ENCODE peak calls at places on chromosomes 11 and 22, in five cellular contexts. G is non-pigmented ciliary epithelial cell, J is ovary, T is iris pigment epithelial cell, M is GM19239. Q is an unnamed sample.

GRCh38 chr11:66818231-66818955 is 24.8 kb upstream of the RCE1 start:
- DNase-seq in M (no peak), J (no peak), T (peak; percentile 41), G (no peak), Q (no peak)

GRCh38 chr22:50139843-50140415 is 30.6 kb upstream of the PANX2 start:
- DNase-seq in G (no peak), J (no peak), T (no peak), M (no peak), Q (no peak)

GRCh38 chr22:35437038-35437437 is 37.1 kb downstream of the MCM5 start:
- DNase-seq in J (no peak), T (no peak), G (no peak), M (peak; percentile 36), Q (no peak)

GRCh38 chr11:61378713-61379313 is 13.6 kb upstream of the TMEM216 start:
- DNase-seq in T (peak; percentile 96), M (no peak), G (peak; percentile 87), J (no peak), Q (no peak)

GRCh38 chr11:96067160-96067559 is 143.3 kb upstream of the MTMR2 start:
- DNase-seq in M (no peak), T (no peak), J (no peak), G (no peak), Q (no peak)

GRCh38 chr11:84906995-84907394 is 720.1 kb downstream of the DLG2 start:
- DNase-seq in G (no peak), T (peak; percentile 98), J (no peak), M (no peak), Q (no peak)

GRCh38 chr11:859394-860131 is 16.9 kb downstream of the TSPAN4 start:
- DNase-seq in J (peak; percentile 90), G (peak; percentile 59), T (peak; percentile 94), M (no peak), Q (no peak)

GRCh38 chr22:44085743-44086741 is 61.9 kb downstream of the PARVB start:
- DNase-seq in J (peak; percentile 72), G (no peak), M (peak; percentile 48), T (peak; percentile 60), Q (no peak)

GRCh38 chr11:23903044-23903704 is 593.7 kb upstream of the LUZP2 start:
- DNase-seq in M (no peak), J (no peak), G (peak; percentile 96), T (peak; percentile 97), Q (no peak)

GRCh38 chr11:128763224-128763623 is 69.4 kb downstream of the FLI1 start:
- DNase-seq in J (no peak), T (peak; percentile 44), M (no peak), G (no peak), Q (no peak)

GRCh38 chr11:12979928-12980689 is 29.0 kb upstream of the RASSF10 start:
- DNase-seq in T (no peak), M (no peak), G (no peak), J (no peak), Q (no peak)

GRCh38 chr22:19814428-19814827 is 40.2 kb downstream of the GNB1L start:
- DNase-seq in T (no peak), G (no peak), M (no peak), J (no peak), Q (no peak)

GRCh38 chr11:20162824-20163777 is 2.8 kb upstream of the DBX1 start:
- DNase-seq in J (no peak), T (peak; percentile 37), M (no peak), G (no peak), Q (no peak)

GRCh38 chr22:25395915-25396314 is 168.6 kb upstream of the GRK3 start:
- DNase-seq in J (no peak), M (no peak), T (no peak), G (no peak), Q (no peak)

GRCh38 chr11:68946416-68947090 is 34.2 kb downstream of the MRGPRD start:
- DNase-seq in M (no peak), T (peak; percentile 79), G (peak; percentile 38), J (peak; percentile 50), Q (no peak)

GRCh38 chr11:86181379-86181778 is 63.2 kb upstream of the EED start:
- DNase-seq in M (no peak), J (no peak), T (no peak), G (no peak), Q (no peak)

GRCh38 chr11:116861539-116861938 is 24.1 kb upstream of the APOA1 start:
- DNase-seq in G (peak; percentile 55), M (no peak), T (peak; percentile 76), J (no peak), Q (no peak)

GRCh38 chr11:78469905-78470304 is 52.3 kb upstream of the GAB2 start:
- DNase-seq in J (no peak), M (no peak), G (no peak), T (no peak), Q (no peak)

GRCh38 chr22:19631899-19632670 is 82.2 kb upstream of the SEPTIN5 start:
- DNase-seq in T (peak; percentile 36), J (no peak), G (no peak), M (no peak), Q (no peak)

GRCh38 chr11:12922980-12923507 is 86.1 kb upstream of the RASSF10 start:
- DNase-seq in T (peak; percentile 66), J (no peak), G (no peak), M (no peak), Q (no peak)

GRCh38 chr11:46719543-46720218 is 668 bp downstream of the F2 start:
- DNase-seq in M (no peak), G (no peak), J (no peak), T (no peak), Q (no peak)

GRCh38 chr11:131889760-131890620 is 519.6 kb downstream of the NTM start:
- DNase-seq in T (peak; percentile 48), M (no peak), G (no peak), J (no peak), Q (no peak)

GRCh38 chr11:72782081-72782920 is 11.5 kb downstream of the STARD10 start:
- DNase-seq in G (no peak), J (no peak), T (no peak), M (no peak), Q (no peak)

GRCh38 chr11:20854214-20854613 is 184.8 kb downstream of the NELL1 start:
- DNase-seq in T (no peak), M (no peak), J (no peak), G (no peak), Q (no peak)

GRCh38 chr22:35612903-35613302 is 4.2 kb downstream of the MB start:
- DNase-seq in J (peak; percentile 14), T (no peak), G (no peak), M (no peak), Q (no peak)

GRCh38 chr11:2666828-2667570 is 32.8 kb downstream of the KCNQ1OT1 start:
- DNase-seq in T (no peak), M (no peak), G (no peak), J (no peak), Q (peak; percentile 33)

GRCh38 chr11:132140056-132140455 is 769.6 kb downstream of the NTM start:
- DNase-seq in J (no peak), M (no peak), G (no peak), T (no peak), Q (no peak)

GRCh38 chr11:86288776-86289507 is 13.1 kb upstream of the HIKESHI start:
- DNase-seq in T (peak; percentile 20), J (no peak), G (no peak), M (no peak), Q (no peak)

GRCh38 chr22:24315367-24315781 is 44.7 kb downstream of the SPECC1L start:
- DNase-seq in G (no peak), J (no peak), T (peak; percentile 92), M (no peak), Q (no peak)

GRCh38 chr11:48094643-48095339 is 114.4 kb downstream of the PTPRJ start:
- DNase-seq in G (no peak), J (no peak), M (no peak), T (no peak), Q (no peak)

GRCh38 chr11:74870485-74870884 is 78.4 kb downstream of the XRRA1 start:
- DNase-seq in G (no peak), T (peak; percentile 66), J (no peak), M (peak; percentile 20), Q (no peak)

GRCh38 chr11:70270877-70271634 is 566 bp downstream of the PPFIA1 start:
- DNase-seq in T (peak; percentile 53), J (no peak), G (no peak), M (peak; percentile 40), Q (no peak)